ENCODE peak calls at places on chromosomes 4 and X, in six cellular contexts. One of them, this sample, is unnamed.

GRCh38 chrX:119790977-119791436 is 423 bp downstream of the RPL39 start:
- DNase-seq in spleen: no peak
- DNase-seq in BJ: no peak
- DNase-seq in GM06990: no peak
- DNase-seq in tibial nerve: peak; percentile 13
- DNase-seq in tibial artery: peak; percentile 23
- DNase-seq in this sample: no peak

GRCh38 chrX:9560219-9560618 is 95.4 kb downstream of the TBL1X start:
- DNase-seq in BJ: no peak
- DNase-seq in tibial artery: no peak
- DNase-seq in GM06990: no peak
- DNase-seq in spleen: no peak
- DNase-seq in tibial nerve: no peak
- DNase-seq in this sample: no peak

GRCh38 chrX:33357606-33358005 is 146.3 kb upstream of the DMD start:
- DNase-seq in BJ: no peak
- DNase-seq in spleen: no peak
- DNase-seq in tibial artery: no peak
- DNase-seq in GM06990: no peak
- DNase-seq in tibial nerve: no peak
- DNase-seq in this sample: no peak

GRCh38 chr4:72300126-72300525 is 268.3 kb downstream of the NPFFR2 start:
- DNase-seq in BJ: no peak
- DNase-seq in tibial nerve: no peak
- DNase-seq in tibial artery: no peak
- DNase-seq in spleen: no peak
- DNase-seq in GM06990: no peak
- DNase-seq in this sample: no peak

GRCh38 chrX:154056739-154057367 is 37.2 kb upstream of the IRAK1 start:
- DNase-seq in tibial artery: no peak
- DNase-seq in GM06990: no peak
- DNase-seq in spleen: no peak
- DNase-seq in tibial nerve: no peak
- DNase-seq in BJ: no peak
- DNase-seq in this sample: no peak

GRCh38 chr4:173211838-173212237 is 43.2 kb downstream of the GALNT7 start:
- DNase-seq in GM06990: no peak
- DNase-seq in BJ: no peak
- DNase-seq in tibial nerve: no peak
- DNase-seq in spleen: no peak
- DNase-seq in tibial artery: no peak
- DNase-seq in this sample: peak; percentile 52

GRCh38 chr4:175970734-175971133 is 94.9 kb upstream of the WDR17 start:
- DNase-seq in spleen: no peak
- DNase-seq in BJ: no peak
- DNase-seq in tibial nerve: no peak
- DNase-seq in GM06990: no peak
- DNase-seq in tibial artery: no peak
- DNase-seq in this sample: no peak

GRCh38 chr4:41757521-41758156 is 9.1 kb upstream of the PHOX2B start:
- DNase-seq in GM06990: no peak
- DNase-seq in tibial artery: no peak
- DNase-seq in spleen: no peak
- DNase-seq in BJ: no peak
- DNase-seq in tibial nerve: no peak
- DNase-seq in this sample: no peak

GRCh38 chrX:74119016-74119910 is 184.7 kb upstream of the ZCCHC13 start:
- DNase-seq in GM06990: no peak
- DNase-seq in tibial artery: no peak
- DNase-seq in tibial nerve: no peak
- DNase-seq in BJ: no peak
- DNase-seq in spleen: no peak
- DNase-seq in this sample: no peak

GRCh38 chr4:121951570-121952110 is at the start of gene TRPC3:
- DNase-seq in tibial artery: no peak
- DNase-seq in spleen: peak; percentile 85
- DNase-seq in tibial nerve: no peak
- DNase-seq in BJ: no peak
- DNase-seq in GM06990: peak; percentile 34
- DNase-seq in this sample: no peak

GRCh38 chr4:19807505-19807904 is 444.2 kb upstream of the SLIT2 start:
- DNase-seq in tibial artery: no peak
- DNase-seq in spleen: no peak
- DNase-seq in tibial nerve: no peak
- DNase-seq in GM06990: no peak
- DNase-seq in BJ: peak; percentile 54
- DNase-seq in this sample: peak; percentile 91

GRCh38 chr4:103008875-103009729 is 10.4 kb downstream of the SLC9B1 start:
- DNase-seq in GM06990: peak; percentile 36
- DNase-seq in tibial artery: no peak
- DNase-seq in spleen: no peak
- DNase-seq in tibial nerve: peak; percentile 62
- DNase-seq in BJ: peak; percentile 20
- DNase-seq in this sample: no peak

GRCh38 chr4:23033796-23034195 is 341.1 kb downstream of the GBA3 start:
- DNase-seq in BJ: peak; percentile 41
- DNase-seq in tibial artery: no peak
- DNase-seq in spleen: no peak
- DNase-seq in tibial nerve: no peak
- DNase-seq in GM06990: no peak
- DNase-seq in this sample: no peak

GRCh38 chr4:83128235-83128929 is 13.9 kb upstream of the PLAC8 start:
- DNase-seq in BJ: peak; percentile 83
- DNase-seq in GM06990: no peak
- DNase-seq in tibial nerve: no peak
- DNase-seq in spleen: no peak
- DNase-seq in tibial artery: no peak
- DNase-seq in this sample: no peak

GRCh38 chrX:153968255-153968654 is 3.4 kb downstream of the HCFC1 start:
- DNase-seq in spleen: no peak
- DNase-seq in BJ: no peak
- DNase-seq in GM06990: no peak
- DNase-seq in tibial nerve: no peak
- DNase-seq in tibial artery: no peak
- DNase-seq in this sample: no peak

GRCh38 chr4:54254116-54254914 is 25.2 kb downstream of the PDGFRA start:
- DNase-seq in tibial nerve: no peak
- DNase-seq in BJ: no peak
- DNase-seq in spleen: no peak
- DNase-seq in GM06990: no peak
- DNase-seq in tibial artery: no peak
- DNase-seq in this sample: no peak

GRCh38 chrX:2928583-2929434 is at the start of gene ARSD:
- DNase-seq in spleen: peak; percentile 95
- DNase-seq in GM06990: peak; percentile 76
- DNase-seq in tibial nerve: peak; percentile 77
- DNase-seq in tibial artery: peak; percentile 92
- DNase-seq in BJ: peak; percentile 42
- DNase-seq in this sample: peak; percentile 75

GRCh38 chrX:39311646-39312045 is 510.4 kb downstream of the MID1IP1 start:
- DNase-seq in BJ: no peak
- DNase-seq in tibial artery: no peak
- DNase-seq in tibial nerve: no peak
- DNase-seq in spleen: no peak
- DNase-seq in GM06990: no peak
- DNase-seq in this sample: no peak

GRCh38 chr4:128177376-128177959 is 110.1 kb downstream of the PGRMC2 start:
- DNase-seq in spleen: no peak
- DNase-seq in tibial artery: no peak
- DNase-seq in tibial nerve: no peak
- DNase-seq in GM06990: no peak
- DNase-seq in BJ: no peak
- DNase-seq in this sample: peak; percentile 7

GRCh38 chrX:45449982-45450381 is 249.3 kb upstream of the DIPK2B start:
- DNase-seq in tibial artery: no peak
- DNase-seq in GM06990: no peak
- DNase-seq in spleen: no peak
- DNase-seq in tibial nerve: no peak
- DNase-seq in BJ: no peak
- DNase-seq in this sample: no peak

GRCh38 chr4:15695240-15695699 is 7.6 kb upstream of the BST1 start:
- DNase-seq in tibial nerve: no peak
- DNase-seq in spleen: no peak
- DNase-seq in GM06990: no peak
- DNase-seq in tibial artery: no peak
- DNase-seq in BJ: peak; percentile 86
- DNase-seq in this sample: peak; percentile 99

GRCh38 chr4:15765306-15765705 is 12.8 kb upstream of the CD38 start:
- DNase-seq in spleen: no peak
- DNase-seq in BJ: no peak
- DNase-seq in tibial artery: no peak
- DNase-seq in tibial nerve: no peak
- DNase-seq in GM06990: no peak
- DNase-seq in this sample: no peak

GRCh38 chr4:182843813-182844325 is 73.3 kb downstream of the DCTD start:
- DNase-seq in tibial nerve: no peak
- DNase-seq in BJ: no peak
- DNase-seq in spleen: peak; percentile 62
- DNase-seq in GM06990: no peak
- DNase-seq in tibial artery: no peak
- DNase-seq in this sample: no peak

GRCh38 chr4:46393606-46394005 is 3.7 kb upstream of the GABRA2 start:
- DNase-seq in tibial nerve: no peak
- DNase-seq in GM06990: no peak
- DNase-seq in tibial artery: no peak
- DNase-seq in spleen: no peak
- DNase-seq in BJ: no peak
- DNase-seq in this sample: no peak

GRCh38 chr4:86302242-86302641 is 57.6 kb downstream of the MAPK10 start:
- DNase-seq in tibial artery: peak; percentile 22
- DNase-seq in GM06990: peak; percentile 3
- DNase-seq in spleen: no peak
- DNase-seq in BJ: no peak
- DNase-seq in tibial nerve: no peak
- DNase-seq in this sample: peak; percentile 65

GRCh38 chrX:134013092-134013497 is 27.7 kb upstream of the GPC3 start:
- DNase-seq in GM06990: no peak
- DNase-seq in tibial nerve: no peak
- DNase-seq in spleen: no peak
- DNase-seq in BJ: no peak
- DNase-seq in tibial artery: no peak
- DNase-seq in this sample: no peak

GRCh38 chr4:5805270-5805669 is 87.6 kb downstream of the CRMP1 start:
- DNase-seq in spleen: peak; percentile 63
- DNase-seq in tibial nerve: no peak
- DNase-seq in GM06990: no peak
- DNase-seq in BJ: no peak
- DNase-seq in tibial artery: no peak
- DNase-seq in this sample: no peak
- H3K36me3 ChIP-seq in spleen: peaks cover 2% of the 10 kb centered on the region
- H3K36me3 ChIP-seq in tibial nerve: peaks cover 97% of the 10 kb centered on the region
- H3K36me3 ChIP-seq in GM06990: peaks cover 24% of the 10 kb centered on the region
- H3K36me3 ChIP-seq in BJ: peaks cover 65% of the 10 kb centered on the region
- H3K36me3 ChIP-seq in tibial artery: peaks cover 97% of the 10 kb centered on the region
- H3K36me3 ChIP-seq in this sample: peaks cover 2% of the 10 kb centered on the region

GRCh38 chr4:106090826-106091225 is 195.6 kb downstream of the NPNT start:
- DNase-seq in tibial nerve: no peak
- DNase-seq in BJ: no peak
- DNase-seq in GM06990: no peak
- DNase-seq in tibial artery: no peak
- DNase-seq in spleen: no peak
- DNase-seq in this sample: no peak
- H3K36me3 ChIP-seq in tibial nerve: peaks cover 91% of the 10 kb centered on the region
- H3K36me3 ChIP-seq in BJ: peaks cover 7% of the 10 kb centered on the region
- H3K36me3 ChIP-seq in GM06990: no peaks in the 10 kb centered on the region
- H3K36me3 ChIP-seq in tibial artery: peaks cover 72% of the 10 kb centered on the region
- H3K36me3 ChIP-seq in spleen: peaks cover 80% of the 10 kb centered on the region
- H3K36me3 ChIP-seq in this sample: no peaks in the 10 kb centered on the region

DNA sequence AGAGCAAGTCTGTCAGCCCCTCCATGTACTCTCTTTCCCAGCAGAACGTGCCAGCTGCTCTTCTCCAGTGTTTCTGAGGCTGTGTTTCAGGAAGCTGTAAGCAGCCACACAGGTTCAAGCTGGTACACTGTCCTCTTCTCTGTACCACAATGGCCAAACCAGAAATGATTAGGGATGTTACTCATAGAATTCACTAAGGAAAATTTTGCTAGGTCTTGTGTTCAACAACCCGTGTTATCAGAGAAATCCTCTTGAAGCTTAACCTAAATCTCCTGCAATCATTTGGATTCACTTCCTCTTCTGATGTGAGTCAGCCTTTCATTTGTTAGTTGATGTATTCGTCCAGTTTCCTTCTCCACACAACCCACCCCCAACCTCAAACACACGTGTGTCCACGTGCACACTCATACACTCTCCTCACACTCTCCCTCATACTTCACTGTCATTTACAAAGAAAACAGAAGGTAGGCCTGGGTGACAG is 63.3 kb downstream of the DCUN1D4 start:
- DNase-seq in tibial artery: no peak
- DNase-seq in tibial nerve: no peak
- DNase-seq in GM06990: peak; percentile 44
- DNase-seq in spleen: no peak
- DNase-seq in BJ: no peak
- DNase-seq in this sample: no peak
- H3K36me3 ChIP-seq in tibial artery: peaks cover 65% of the 10 kb centered on the region
- H3K36me3 ChIP-seq in tibial nerve: peaks cover 52% of the 10 kb centered on the region
- H3K36me3 ChIP-seq in GM06990: peaks cover 2% of the 10 kb centered on the region
- H3K36me3 ChIP-seq in spleen: peaks cover 76% of the 10 kb centered on the region
- H3K36me3 ChIP-seq in BJ: peaks cover 9% of the 10 kb centered on the region
- H3K36me3 ChIP-seq in this sample: peaks cover 3% of the 10 kb centered on the region

GRCh38 chrX:48460606-48461005 is 9.5 kb downstream of the SLC38A5 start:
- DNase-seq in spleen: no peak
- DNase-seq in BJ: no peak
- DNase-seq in GM06990: no peak
- DNase-seq in tibial nerve: no peak
- DNase-seq in tibial artery: no peak
- DNase-seq in this sample: no peak
- H3K36me3 ChIP-seq in spleen: peaks cover 24% of the 10 kb centered on the region
- H3K36me3 ChIP-seq in BJ: no peaks in the 10 kb centered on the region
- H3K36me3 ChIP-seq in GM06990: peaks cover 4% of the 10 kb centered on the region
- H3K36me3 ChIP-seq in tibial nerve: no peaks in the 10 kb centered on the region
- H3K36me3 ChIP-seq in tibial artery: no peaks in the 10 kb centered on the region
- H3K36me3 ChIP-seq in this sample: no peaks in the 10 kb centered on the region